ENCODE peak calls at places on chromosomes 11 and 22, in six cellular contexts. R, T, O, L, H and P are unnamed samples.

GRCh38 chr11:6755303-6755952 is 16.3 kb downstream of the OR2AG2 start:
- DNase-seq in R (no peak), T (peak), O (peak), L (peak), H (no peak), P (peak)

GRCh38 chr11:26862801-26863200 is 131.1 kb upstream of the FIBIN start:
- DNase-seq in R (no peak), T (no peak), O (no peak), L (no peak), H (no peak), P (no peak)

GRCh38 chr11:11155962-11156815 is 196.9 kb downstream of the CSNK2A3 start:
- DNase-seq in R (no peak), T (no peak), O (no peak), L (peak), H (no peak), P (no peak)

GRCh38 chr11:114624455-114625207 is 29.0 kb upstream of the NXPE4 start:
- DNase-seq in R (no peak), T (no peak), O (no peak), L (no peak), H (no peak), P (no peak)

GRCh38 chr11:83056204-83056603 is 15.5 kb downstream of the RAB30 start:
- DNase-seq in R (no peak), T (no peak), O (no peak), L (no peak), H (no peak), P (no peak)

GRCh38 chr11:1387961-1388762 is 1.6 kb upstream of the BRSK2 start:
- DNase-seq in R (no peak), T (no peak), O (peak), L (peak), H (no peak), P (peak)

GRCh38 chr11:69465236-69466000 is 16.0 kb upstream of the LINC01488 start:
- DNase-seq in R (no peak), T (no peak), O (no peak), L (no peak), H (no peak), P (no peak)

GRCh38 chr11:93648168-93648567 is 13.3 kb upstream of the CEP295 start:
- DNase-seq in R (no peak), T (no peak), O (no peak), L (peak), H (no peak), P (peak)

GRCh38 chr11:126355324-126355925 is at the start of gene ST3GAL4:
- DNase-seq in R (peak), T (peak), O (peak), L (peak), H (peak), P (no peak)

GRCh38 chr11:23540101-23540561 is 679.9 kb upstream of the CCDC179 start:
- DNase-seq in R (no peak), T (no peak), O (peak), L (peak), H (no peak), P (no peak)

GRCh38 chr11:12746593-12747097 is 72.4 kb downstream of the TEAD1 start:
- DNase-seq in R (peak), T (no peak), O (peak), L (peak), H (no peak), P (no peak)

GRCh38 chr11:134437821-134438220 is 25.8 kb upstream of the B3GAT1 start:
- DNase-seq in R (no peak), T (no peak), O (no peak), L (no peak), H (no peak), P (no peak)

GRCh38 chr11:7348432-7349298 is 97.0 kb downstream of the SYT9 start:
- DNase-seq in R (no peak), T (no peak), O (no peak), L (no peak), H (no peak), P (peak)

GRCh38 chr22:48889887-48890692 is 937.6 kb downstream of the BRD1 start:
- DNase-seq in R (no peak), T (no peak), O (no peak), L (no peak), H (peak), P (no peak)

GRCh38 chr22:27982630-27983180 is 63.6 kb upstream of the PITPNB start:
- DNase-seq in R (no peak), T (peak), O (no peak), L (no peak), H (peak), P (no peak)

GRCh38 chr22:27723708-27724107 is 77.8 kb downstream of the MN1 start:
- DNase-seq in R (no peak), T (no peak), O (no peak), L (no peak), H (no peak), P (no peak)

GRCh38 chr11:9577551-9577950 is 4.1 kb downstream of the WEE1 start:
- DNase-seq in R (no peak), T (no peak), O (no peak), L (no peak), H (no peak), P (no peak)

GRCh38 chr11:130633466-130633865 is 185.0 kb downstream of the ADAMTS15 start:
- DNase-seq in R (no peak), T (no peak), O (no peak), L (no peak), H (no peak), P (no peak)

GRCh38 chr11:86761978-86762377 is 38.4 kb upstream of the PRSS23 start:
- DNase-seq in R (no peak), T (no peak), O (no peak), L (no peak), H (no peak), P (no peak)

GRCh38 chr11:114322934-114323333 is 26.7 kb downstream of the NNMT start:
- DNase-seq in R (no peak), T (no peak), O (no peak), L (no peak), H (no peak), P (no peak)

GRCh38 chr22:35553341-35553740 is 12.7 kb downstream of the RASD2 start:
- DNase-seq in R (no peak), T (no peak), O (no peak), L (no peak), H (no peak), P (no peak)

GRCh38 chr11:119663279-119663678 is 65.7 kb downstream of the NECTIN1 start:
- DNase-seq in R (no peak), T (no peak), O (no peak), L (no peak), H (no peak), P (no peak)

GRCh38 chr22:22520020-22520656 is at the start of gene ZNF280A:
- DNase-seq in R (no peak), T (no peak), O (no peak), L (peak), H (no peak), P (no peak)

GRCh38 chr11:132035736-132036135 is 665.3 kb downstream of the NTM start:
- DNase-seq in R (no peak), T (no peak), O (no peak), L (no peak), H (no peak), P (no peak)

GRCh38 chr11:9260182-9261146 is 4.7 kb downstream of the DENND5A start:
- DNase-seq in R (no peak), T (peak), O (no peak), L (no peak), H (no peak), P (no peak)

GRCh38 chr11:44269369-44270351 is 40.3 kb downstream of the ALX4 start:
- DNase-seq in R (no peak), T (no peak), O (no peak), L (no peak), H (no peak), P (no peak)

GRCh38 chr11:127281534-127281933 is 281.0 kb upstream of the KIRREL3 start:
- DNase-seq in R (no peak), T (no peak), O (no peak), L (no peak), H (no peak), P (no peak)

GRCh38 chr11:68120212-68121066 is 749 bp downstream of the CHKA start:
- DNase-seq in R (peak), T (no peak), O (peak), L (peak), H (no peak), P (no peak)

GRCh38 chr22:35538801-35539321 is 1.8 kb upstream of the RASD2 start:
- DNase-seq in R (no peak), T (no peak), O (no peak), L (peak), H (no peak), P (no peak)

GRCh38 chr11:46617451-46618314 is at the start of gene ATG13:
- DNase-seq in R (peak), T (peak), O (peak), L (peak), H (peak), P (peak)

GRCh38 chr11:65112551-65113360 is 1.1 kb downstream of the TM7SF2 start:
- DNase-seq in R (peak), T (peak), O (peak), L (peak), H (no peak), P (no peak)

GRCh38 chr11:19842505-19842904 is 129.9 kb downstream of the NAV2 start:
- DNase-seq in R (no peak), T (no peak), O (no peak), L (no peak), H (no peak), P (no peak)

GRCh38 chr22:37986371-37986770 is 2.0 kb upstream of the SOX10 start:
- DNase-seq in R (no peak), T (no peak), O (no peak), L (no peak), H (no peak), P (no peak)
- TF ChIP-seq CTCF in R (no peak), T (no peak), O (no peak), L (no peak), H (no peak), P (no peak)

DNA sequence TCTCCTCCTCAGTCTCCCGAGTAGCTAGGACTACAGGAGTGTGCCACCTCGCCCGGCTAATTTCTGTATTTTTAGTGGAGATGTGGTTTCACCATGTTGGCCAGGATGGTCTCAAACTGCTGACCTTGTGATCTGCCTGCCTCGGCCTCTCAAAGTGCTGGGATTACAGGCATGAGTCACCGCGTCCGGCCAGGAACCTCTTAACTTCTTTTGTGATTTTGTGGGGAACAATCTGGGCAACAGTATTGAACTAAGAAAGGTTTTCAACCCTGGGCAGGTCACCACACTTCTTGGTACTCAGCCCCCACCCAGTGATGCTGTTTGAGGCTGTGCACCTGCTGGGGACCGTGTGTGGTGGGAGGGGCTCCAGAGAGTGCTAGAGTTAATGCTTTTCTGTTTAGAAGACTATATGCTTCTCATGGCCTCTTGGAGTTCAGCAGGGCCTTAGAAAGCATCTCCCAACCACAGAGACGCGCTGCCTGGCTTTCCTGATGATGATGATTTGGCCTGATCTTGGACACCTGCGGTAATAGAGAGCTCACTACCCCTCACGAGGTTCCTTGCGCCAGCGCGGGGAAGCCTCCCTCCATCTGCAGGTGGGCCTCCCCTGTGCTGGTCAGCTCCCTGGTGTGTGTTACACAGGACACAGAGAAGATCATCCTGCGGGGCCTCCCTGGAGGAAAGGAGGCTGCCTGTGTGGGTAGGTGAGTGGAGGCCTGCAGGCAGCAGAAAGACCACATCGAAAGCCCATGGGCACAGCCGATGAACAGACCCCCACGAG is 1.2 kb downstream of the DENND6B start:
- DNase-seq in R (peak), T (no peak), O (no peak), L (no peak), H (no peak), P (no peak)
- H3K4me3 ChIP-seq in R (no peak), T (peak), O (no peak), L (peak), H (peak), P (peak)

GRCh38 chr11:4891996-4892640 is 10.4 kb downstream of the OR51T1 start:
- DNase-seq in R (no peak), T (no peak), O (no peak), L (no peak), H (no peak), P (peak)
- TF ChIP-seq CTCF in R (no peak), T (no peak), O (no peak), L (no peak), H (peak), P (no peak)

DNA sequence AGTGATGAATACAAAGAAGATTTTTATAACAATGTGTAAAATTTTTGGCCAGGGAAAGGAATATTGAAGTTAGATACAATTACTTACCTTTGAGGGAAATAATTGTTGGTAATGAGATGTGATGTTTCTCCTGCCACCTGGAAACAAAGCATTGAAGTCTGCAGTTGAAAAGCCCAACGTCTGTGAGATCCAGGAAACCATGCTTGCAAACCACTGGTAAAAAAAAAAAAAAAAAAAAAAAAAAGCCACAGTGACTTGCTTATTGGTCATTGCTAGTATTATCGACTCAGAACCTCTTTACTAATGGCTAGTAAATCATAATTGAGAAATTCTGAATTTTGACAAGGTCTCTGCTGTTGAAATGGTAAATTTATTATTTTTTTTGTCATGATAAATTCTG is 5.3 kb downstream of the BIRC3 start:
- DNase-seq in R (no peak), T (no peak), O (no peak), L (no peak), H (no peak), P (no peak)
- H3K4me3 ChIP-seq in R (peak), T (peak), O (no peak), L (no peak), H (no peak), P (no peak)

DNA sequence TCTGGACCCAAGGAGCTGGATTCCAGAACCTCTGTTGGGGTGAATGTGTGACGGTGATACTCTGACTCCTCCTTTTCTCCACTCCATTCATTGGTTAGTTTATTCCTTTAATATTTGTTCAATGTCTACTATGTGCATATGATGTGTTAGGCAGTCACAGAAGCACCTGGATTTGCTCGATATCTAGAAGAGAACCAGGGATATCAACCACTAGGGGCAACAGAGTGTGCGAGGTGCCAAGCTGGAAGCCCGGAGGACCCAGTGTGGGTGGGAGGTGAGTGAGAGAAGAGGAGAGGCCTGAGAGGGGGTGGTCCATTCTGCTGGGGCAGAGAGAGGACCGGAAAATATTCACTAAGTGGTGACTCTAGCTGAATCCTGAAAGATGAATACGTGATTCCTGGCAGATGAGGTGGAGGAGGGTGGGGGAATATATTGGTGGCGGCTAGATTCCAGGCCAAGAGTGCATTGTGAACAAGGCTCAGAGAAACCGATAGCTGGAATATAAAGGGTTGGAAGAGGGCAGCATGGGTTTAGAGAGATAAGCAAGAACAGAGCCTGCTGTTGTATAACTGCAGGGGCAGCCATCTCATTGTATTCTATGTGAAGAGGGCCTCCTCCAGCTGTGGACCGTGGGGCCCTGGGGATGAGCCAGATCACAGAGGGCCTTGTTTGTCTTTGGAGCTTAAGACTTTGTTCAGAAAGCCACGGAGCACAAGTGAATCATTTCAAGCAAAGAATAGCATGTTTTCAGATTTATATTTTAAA is 6.9 kb upstream of the TIMP3 start:
- DNase-seq in R (no peak), T (no peak), O (no peak), L (no peak), H (no peak), P (no peak)
- TF ChIP-seq CTCF in R (no peak), T (no peak), O (no peak), L (no peak), H (no peak), P (no peak)